ENCODE peak calls at places on chromosome 6, in seven cellular contexts. J is BJ, S is GM12865, L is adrenal gland, P is nephron progenitor cell, O is fibroblast of pulmonary artery, M is progenitor cell of endocrine pancreas. A is an unnamed sample.

GRCh38 chr6:154053141-154053540 is 14.1 kb downstream of the OPRM1 start:
- DNase-seq in S (no peak), O (no peak), M (no peak), J (no peak), L (no peak), P (no peak), A (no peak)

GRCh38 chr6:68638225-68638900 is 3.3 kb downstream of the ADGRB3 start:
- DNase-seq in M (no peak), S (peak), J (no peak), L (peak), O (peak), P (peak), A (peak)

GRCh38 chr6:74867286-74867685 is 338.6 kb downstream of the COL12A1 start:
- DNase-seq in L (no peak), O (no peak), P (no peak), J (no peak), M (no peak), S (no peak), A (no peak)

GRCh38 chr6:142489722-142490610 is 188.2 kb downstream of the ADGRG6 start:
- DNase-seq in P (no peak), S (no peak), L (no peak), M (no peak), O (no peak), J (no peak), A (no peak)

GRCh38 chr6:21559238-21559637 is 34.3 kb upstream of the SOX4 start:
- DNase-seq in L (no peak), S (no peak), O (no peak), M (no peak), J (no peak), P (no peak), A (no peak)

GRCh38 chr6:155116571-155116910 is 121.4 kb downstream of the TIAM2 start:
- DNase-seq in S (no peak), L (no peak), J (no peak), P (no peak), M (no peak), O (no peak), A (no peak)

GRCh38 chr6:18488526-18489270 is 101.5 kb downstream of the RNF144B start:
- DNase-seq in S (no peak), M (no peak), L (no peak), P (no peak), O (no peak), J (no peak), A (no peak)

GRCh38 chr6:46940433-46941226 is 18.9 kb upstream of the ADGRF5 start:
- DNase-seq in J (no peak), O (no peak), M (no peak), S (no peak), L (no peak), P (no peak), A (no peak)

GRCh38 chr6:14709900-14710299 is 536.0 kb upstream of the JARID2 start:
- DNase-seq in P (no peak), J (no peak), L (no peak), O (no peak), M (no peak), S (no peak), A (no peak)

GRCh38 chr6:134491473-134491872 is 173.6 kb upstream of the SGK1 start:
- DNase-seq in S (no peak), L (no peak), J (no peak), M (no peak), P (no peak), O (peak), A (no peak)

GRCh38 chr6:138105880-138106664 is 1.1 kb downstream of the PERP start:
- DNase-seq in M (no peak), S (no peak), O (no peak), P (no peak), L (no peak), J (no peak), A (no peak)

GRCh38 chr6:18343741-18344140 is 43.4 kb upstream of the RNF144B start:
- DNase-seq in M (no peak), L (no peak), P (no peak), J (no peak), S (no peak), O (peak), A (no peak)

GRCh38 chr6:91539451-91539850 is 952.6 kb upstream of the MAP3K7 start:
- DNase-seq in O (no peak), J (no peak), P (no peak), M (no peak), L (no peak), S (no peak), A (no peak)

GRCh38 chr6:120056085-120056484 is 706.5 kb upstream of the MAN1A1 start:
- DNase-seq in O (no peak), M (no peak), J (no peak), P (no peak), S (peak), L (no peak), A (no peak)
- TF ChIP-seq CTCF in O (peak), M (peak), J (peak), P (peak), S (peak), L (no peak), A (peak)

DNA sequence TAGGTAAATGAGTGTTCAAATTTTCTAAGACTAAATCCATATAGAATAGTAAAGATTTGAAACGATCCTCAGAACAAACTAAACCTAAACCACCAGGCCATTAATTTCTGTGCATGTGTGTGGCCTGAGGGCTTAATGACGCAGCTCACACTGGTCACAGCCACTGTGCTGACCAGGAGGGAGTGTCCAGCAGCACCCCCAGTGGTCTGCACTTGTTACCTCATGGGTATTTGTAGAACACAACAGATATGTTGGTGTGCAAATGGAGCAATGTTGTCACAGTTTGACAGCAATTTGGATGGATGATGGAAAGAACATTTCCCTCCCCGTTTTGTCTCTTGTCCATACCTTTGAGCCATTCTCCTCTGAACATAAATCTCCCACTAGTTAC is 122.4 kb upstream of the EXOC2 start:
- DNase-seq in L (no peak), M (no peak), S (no peak), J (no peak), P (peak), O (no peak), A (peak)
- TF ChIP-seq CTCF in L (no peak), M (peak), S (no peak), J (no peak), P (peak), O (no peak), A (peak)

DNA sequence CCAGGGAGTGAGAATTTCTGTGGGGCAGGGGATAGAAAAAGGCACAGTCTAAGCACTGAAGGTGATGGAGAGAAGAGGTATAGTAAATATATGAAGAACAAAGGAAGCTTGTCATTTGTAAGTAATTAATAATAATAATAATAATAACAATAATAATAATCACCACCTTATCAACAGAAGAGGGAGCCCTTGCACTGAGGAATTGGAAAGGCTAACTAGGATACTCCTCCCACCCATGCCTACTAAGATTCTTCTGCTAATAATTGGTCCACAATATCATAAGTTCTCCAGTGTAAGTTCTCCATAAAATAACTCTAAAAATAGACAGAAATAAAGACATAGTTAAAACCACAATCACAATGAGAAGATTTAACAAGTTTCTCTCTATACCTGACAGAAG is 912 bp upstream of the OR12D3 start:
- DNase-seq in S (peak), M (no peak), L (no peak), P (no peak), O (peak), J (no peak), A (no peak)
- TF ChIP-seq CTCF in S (peak), M (peak), L (no peak), P (no peak), O (no peak), J (no peak), A (no peak)

GRCh38 chr6:11947063-11947462 is 65.0 kb upstream of the HIVEP1 start:
- DNase-seq in S (no peak), L (no peak), P (no peak), O (no peak), M (no peak), J (no peak), A (no peak)
- TF ChIP-seq CTCF in S (no peak), L (no peak), P (peak), O (peak), M (peak), J (peak), A (peak)

DNA sequence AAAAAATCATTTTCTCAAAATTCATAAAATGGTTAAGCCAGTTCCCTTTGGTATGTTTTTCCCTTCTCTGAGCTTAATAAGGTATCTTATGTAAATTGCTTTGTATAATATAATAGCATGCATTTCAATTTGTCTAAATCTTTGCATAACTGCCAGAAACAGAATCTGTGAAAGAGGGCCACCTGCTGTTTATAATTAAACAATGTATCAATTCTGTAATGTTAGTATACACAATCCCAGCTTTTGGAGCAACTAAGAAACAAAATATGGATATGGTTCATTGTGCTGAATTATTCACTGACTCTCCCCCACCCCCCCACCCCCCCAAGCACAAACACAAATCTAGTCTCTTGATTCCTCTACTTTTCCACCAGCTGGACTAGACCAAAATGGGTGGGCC is 54.8 kb downstream of the GPX5 start:
- DNase-seq in L (no peak), S (no peak), M (no peak), O (peak), P (no peak), J (no peak), A (no peak)
- TF ChIP-seq CTCF in L (no peak), S (no peak), M (peak), O (peak), P (no peak), J (no peak), A (no peak)

DNA sequence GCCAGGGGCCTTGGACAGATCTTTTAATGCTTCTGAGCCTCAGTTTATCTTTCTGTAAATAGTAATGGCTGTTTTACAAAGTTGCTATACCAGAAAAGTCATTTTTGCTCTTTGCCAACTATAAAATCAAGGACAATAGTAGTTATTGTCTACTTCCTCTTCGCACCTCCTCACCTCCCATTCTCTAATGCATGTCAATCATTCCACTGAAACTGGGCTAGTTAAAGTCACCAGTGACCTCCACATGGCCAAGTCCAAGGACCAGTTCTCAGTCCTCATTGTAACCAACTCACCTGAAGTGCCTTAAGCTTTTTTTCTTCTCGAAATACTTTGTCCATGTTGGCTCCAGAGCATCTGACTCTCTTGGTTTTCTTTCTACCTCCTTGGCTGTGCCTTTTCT is 51.2 kb downstream of the NCR2 start:
- DNase-seq in O (no peak), J (no peak), M (no peak), P (no peak), S (no peak), L (no peak), A (no peak)
- TF ChIP-seq CTCF in O (no peak), J (no peak), M (no peak), P (no peak), S (no peak), L (no peak), A (no peak)

GRCh38 chr6:136337606-136338005 is 48.0 kb upstream of the BCLAF1 start:
- DNase-seq in L (no peak), M (no peak), P (no peak), S (no peak), J (no peak), O (no peak), A (no peak)

GRCh38 chr6:136334465-136334846 is 44.8 kb upstream of the BCLAF1 start:
- DNase-seq in L (no peak), O (no peak), J (no peak), S (no peak), M (no peak), P (no peak), A (no peak)

GRCh38 chr6:136333824-136334464 is 44.3 kb upstream of the BCLAF1 start:
- DNase-seq in L (no peak), P (no peak), M (no peak), J (no peak), S (no peak), O (peak), A (no peak)

GRCh38 chr6:136335736-136336362 is 46.2 kb upstream of the BCLAF1 start:
- DNase-seq in O (no peak), P (no peak), L (no peak), S (no peak), M (no peak), J (no peak), A (no peak)

GRCh38 chr6:136334853-136335252 is 45.2 kb upstream of the BCLAF1 start:
- DNase-seq in L (no peak), J (no peak), O (no peak), M (no peak), S (peak), P (peak), A (peak)
- TF ChIP-seq CTCF in L (no peak), J (peak), O (peak), M (peak), S (peak), P (peak), A (peak)

DNA sequence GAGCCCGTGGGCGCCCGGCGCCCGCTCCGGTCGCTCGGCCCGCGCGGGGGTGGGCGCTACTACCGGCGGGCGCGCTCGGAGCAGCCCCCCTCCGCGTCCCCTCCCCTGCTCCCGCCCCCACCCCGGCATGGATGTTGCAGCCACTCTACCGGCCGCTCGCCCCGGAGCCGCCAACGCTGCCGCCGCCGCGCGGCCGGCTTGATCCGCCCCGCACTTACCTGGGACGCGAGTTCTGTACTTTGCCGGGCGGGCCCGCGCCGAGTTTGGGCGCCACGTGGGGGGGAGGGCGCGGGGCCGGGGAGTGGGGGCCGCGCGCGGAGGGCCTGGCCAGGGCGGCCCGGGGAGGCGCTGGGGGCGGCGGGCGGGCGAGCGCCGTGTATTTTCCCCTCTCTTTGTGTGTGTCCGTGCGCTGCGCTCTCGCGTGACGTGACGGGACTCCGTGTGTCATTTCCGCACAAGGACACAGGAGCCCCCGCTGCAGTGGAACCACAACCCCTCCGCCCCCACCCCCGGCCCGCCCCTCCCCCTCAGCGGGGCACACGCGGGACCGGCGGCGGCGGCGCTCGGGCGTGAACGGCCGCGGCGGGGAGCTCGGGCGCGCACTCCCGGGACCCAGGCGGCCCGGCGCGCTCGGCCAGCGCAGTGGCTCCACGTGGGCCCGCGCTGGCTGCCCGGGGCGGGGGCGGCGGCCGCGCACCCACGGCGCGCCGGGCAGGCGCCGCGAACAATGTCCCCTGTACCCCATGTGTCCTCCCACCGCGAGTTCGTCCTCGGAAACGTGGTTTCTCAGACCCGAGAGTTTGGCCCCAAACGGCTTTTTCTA is at the start of gene BEND3:
- DNase-seq in L (peak), S (peak), M (peak), J (no peak), O (no peak), P (peak), A (peak)
- TF ChIP-seq CTCF in L (no peak), S (no peak), M (no peak), J (no peak), O (no peak), P (no peak), A (no peak)